ENCODE peak calls at places on chromosome 5, in six cellular contexts. One of them, this sample, is unnamed.

GRCh38 chr5:55821731-55822512 is 29.2 kb upstream of the IL31RA start:
- DNase-seq in K562: peak; percentile 8
- DNase-seq in GM12891: no peak
- DNase-seq in HepG2: no peak
- DNase-seq in GM12878: no peak
- DNase-seq in H1: peak; percentile 52
- DNase-seq in this sample: no peak

GRCh38 chr5:53730938-53731337 is 170.5 kb downstream of the NDUFS4 start:
- DNase-seq in K562: no peak
- DNase-seq in GM12891: no peak
- DNase-seq in HepG2: no peak
- DNase-seq in GM12878: no peak
- DNase-seq in H1: no peak
- DNase-seq in this sample: no peak

GRCh38 chr5:72550595-72550994 is 43.4 kb upstream of the ZNF366 start:
- DNase-seq in K562: no peak
- DNase-seq in GM12891: no peak
- DNase-seq in HepG2: no peak
- DNase-seq in GM12878: no peak
- DNase-seq in H1: no peak
- DNase-seq in this sample: no peak

GRCh38 chr5:74643160-74643562 is 2.6 kb upstream of the ENC1 start:
- DNase-seq in K562: no peak
- DNase-seq in GM12891: no peak
- DNase-seq in HepG2: peak; percentile 57
- DNase-seq in GM12878: no peak
- DNase-seq in H1: no peak
- DNase-seq in this sample: no peak

GRCh38 chr5:103273952-103274351 is 15.4 kb downstream of the MACIR start:
- DNase-seq in K562: no peak
- DNase-seq in GM12891: no peak
- DNase-seq in HepG2: no peak
- DNase-seq in GM12878: no peak
- DNase-seq in H1: no peak
- DNase-seq in this sample: no peak

GRCh38 chr5:35785601-35786085 is 71.0 kb upstream of the IL7R start:
- DNase-seq in K562: no peak
- DNase-seq in GM12891: no peak
- DNase-seq in HepG2: no peak
- DNase-seq in GM12878: no peak
- DNase-seq in H1: no peak
- DNase-seq in this sample: no peak

GRCh38 chr5:92777421-92777820 is 803.6 kb downstream of the NR2F1-AS1 start:
- DNase-seq in K562: no peak
- DNase-seq in GM12891: no peak
- DNase-seq in HepG2: peak; percentile 21
- DNase-seq in GM12878: no peak
- DNase-seq in H1: no peak
- DNase-seq in this sample: no peak

GRCh38 chr5:74201334-74202081 is 439.0 kb downstream of the ENC1 start:
- DNase-seq in K562: no peak
- DNase-seq in GM12891: no peak
- DNase-seq in HepG2: no peak
- DNase-seq in GM12878: peak; percentile 63
- DNase-seq in H1: no peak
- DNase-seq in this sample: no peak

GRCh38 chr5:61783481-61783880 is 451.4 kb downstream of the ZSWIM6 start:
- DNase-seq in K562: no peak
- DNase-seq in GM12891: no peak
- DNase-seq in HepG2: no peak
- DNase-seq in GM12878: no peak
- DNase-seq in H1: no peak
- DNase-seq in this sample: no peak

GRCh38 chr5:172833691-172834569 is at the start of gene ERGIC1:
- DNase-seq in K562: peak; percentile 94
- DNase-seq in GM12891: peak; percentile 79
- DNase-seq in HepG2: peak; percentile 64
- DNase-seq in GM12878: no peak
- DNase-seq in H1: peak; percentile 86
- DNase-seq in this sample: peak; percentile 83

GRCh38 chr5:172832383-172833315 is 1.4 kb upstream of the ERGIC1 start:
- DNase-seq in K562: no peak
- DNase-seq in GM12891: no peak
- DNase-seq in HepG2: no peak
- DNase-seq in GM12878: no peak
- DNase-seq in H1: no peak
- DNase-seq in this sample: no peak

GRCh38 chr5:172835246-172836030 is 1.4 kb downstream of the ERGIC1 start:
- DNase-seq in K562: no peak
- DNase-seq in GM12891: no peak
- DNase-seq in HepG2: no peak
- DNase-seq in GM12878: no peak
- DNase-seq in H1: no peak
- DNase-seq in this sample: no peak

GRCh38 chr5:172833372-172833690 is 720 bp upstream of the ERGIC1 start:
- DNase-seq in K562: no peak
- DNase-seq in GM12891: no peak
- DNase-seq in HepG2: no peak
- DNase-seq in GM12878: no peak
- DNase-seq in H1: no peak
- DNase-seq in this sample: no peak

DNA sequence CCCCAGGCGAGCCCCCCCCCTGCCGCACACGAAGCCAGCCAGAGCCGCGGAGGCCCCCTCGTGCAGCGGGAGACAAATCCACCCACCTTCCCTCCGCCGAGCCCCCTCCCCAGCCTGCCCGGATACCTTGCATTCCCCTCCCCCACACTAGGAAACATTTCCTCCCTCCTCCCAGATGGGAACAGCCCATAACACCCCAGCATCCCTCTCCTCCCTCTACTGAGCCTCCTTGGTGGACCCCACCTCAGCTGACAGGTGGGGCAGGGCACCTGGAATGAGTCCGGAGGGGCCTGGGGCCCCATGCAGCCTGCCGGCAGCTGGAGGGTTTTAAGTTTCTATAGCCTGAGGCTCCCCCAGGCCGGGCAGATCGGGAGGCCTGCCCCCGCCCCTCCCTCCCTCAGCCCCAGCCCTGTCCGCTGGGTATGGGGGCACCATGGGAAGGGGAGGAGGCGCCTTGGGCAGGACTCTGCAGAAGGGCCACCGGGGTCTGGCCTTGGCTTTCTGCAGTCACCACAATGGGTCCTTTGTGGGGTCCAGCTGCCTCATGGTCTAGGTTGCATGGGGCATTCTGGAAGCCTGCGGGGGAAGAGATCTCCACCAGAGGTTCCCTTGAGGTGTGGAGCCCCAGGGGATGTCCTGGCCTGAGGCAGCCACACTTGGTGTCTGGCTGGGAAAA is 657 bp downstream of the ERGIC1 start:
- DNase-seq in K562: no peak
- DNase-seq in GM12891: no peak
- DNase-seq in HepG2: peak; percentile 66
- DNase-seq in GM12878: no peak
- DNase-seq in H1: peak; percentile 69
- DNase-seq in this sample: no peak
- TF ChIP-seq POLR2A in K562: no peak
- TF ChIP-seq POLR2A in GM12891: no peak
- TF ChIP-seq POLR2A in HepG2: no peak
- TF ChIP-seq POLR2A in GM12878: no peak
- TF ChIP-seq POLR2A in H1: no peak
- TF ChIP-seq POLR2A in this sample: no peak

GRCh38 chr5:17019324-17019723 is 83.2 kb upstream of the MYO10 start:
- DNase-seq in K562: no peak
- DNase-seq in GM12891: no peak
- DNase-seq in HepG2: no peak
- DNase-seq in GM12878: no peak
- DNase-seq in H1: no peak
- DNase-seq in this sample: no peak

GRCh38 chr5:17021363-17021932 is 85.4 kb upstream of the MYO10 start:
- DNase-seq in K562: no peak
- DNase-seq in GM12891: no peak
- DNase-seq in HepG2: no peak
- DNase-seq in GM12878: no peak
- DNase-seq in H1: no peak
- DNase-seq in this sample: no peak

GRCh38 chr5:17020586-17021362 is 84.7 kb upstream of the MYO10 start:
- DNase-seq in K562: no peak
- DNase-seq in GM12891: no peak
- DNase-seq in HepG2: no peak
- DNase-seq in GM12878: no peak
- DNase-seq in H1: no peak
- DNase-seq in this sample: no peak

GRCh38 chr5:17022296-17022695 is 86.2 kb upstream of the MYO10 start:
- DNase-seq in K562: no peak
- DNase-seq in GM12891: no peak
- DNase-seq in HepG2: no peak
- DNase-seq in GM12878: no peak
- DNase-seq in H1: no peak
- DNase-seq in this sample: no peak

DNA sequence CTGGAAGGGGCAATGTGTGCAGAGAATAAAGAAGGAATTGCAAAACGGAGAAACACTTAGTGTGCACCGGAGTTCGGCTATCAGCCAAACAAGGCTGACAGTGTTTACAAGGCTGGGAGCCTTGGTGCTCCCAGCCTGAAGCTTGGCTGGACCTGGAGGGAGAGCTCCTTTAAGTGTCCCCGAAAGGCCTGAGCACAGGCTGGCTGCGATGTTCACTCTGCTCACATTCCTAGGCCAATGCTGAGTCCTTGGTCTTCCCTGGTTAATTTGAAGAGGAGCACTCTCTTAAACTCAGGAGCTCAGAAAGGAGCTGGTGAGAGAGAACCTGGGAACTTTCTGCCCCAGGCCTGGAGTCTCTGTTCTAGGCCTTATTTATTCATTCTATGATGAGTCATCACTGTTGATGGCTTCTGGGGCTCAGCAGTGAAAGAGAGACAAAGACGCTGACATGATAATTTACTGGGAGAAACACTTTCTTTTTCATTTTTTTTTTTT is 88.6 kb upstream of the MYO10 start:
- DNase-seq in K562: no peak
- DNase-seq in GM12891: no peak
- DNase-seq in HepG2: no peak
- DNase-seq in GM12878: no peak
- DNase-seq in H1: no peak
- DNase-seq in this sample: no peak
- TF ChIP-seq TAF1 in K562: no peak
- TF ChIP-seq TAF1 in GM12891: no peak
- TF ChIP-seq TAF1 in HepG2: no peak
- TF ChIP-seq TAF1 in GM12878: no peak
- TF ChIP-seq TAF1 in H1: no peak
- TF ChIP-seq TAF1 in this sample: no peak

DNA sequence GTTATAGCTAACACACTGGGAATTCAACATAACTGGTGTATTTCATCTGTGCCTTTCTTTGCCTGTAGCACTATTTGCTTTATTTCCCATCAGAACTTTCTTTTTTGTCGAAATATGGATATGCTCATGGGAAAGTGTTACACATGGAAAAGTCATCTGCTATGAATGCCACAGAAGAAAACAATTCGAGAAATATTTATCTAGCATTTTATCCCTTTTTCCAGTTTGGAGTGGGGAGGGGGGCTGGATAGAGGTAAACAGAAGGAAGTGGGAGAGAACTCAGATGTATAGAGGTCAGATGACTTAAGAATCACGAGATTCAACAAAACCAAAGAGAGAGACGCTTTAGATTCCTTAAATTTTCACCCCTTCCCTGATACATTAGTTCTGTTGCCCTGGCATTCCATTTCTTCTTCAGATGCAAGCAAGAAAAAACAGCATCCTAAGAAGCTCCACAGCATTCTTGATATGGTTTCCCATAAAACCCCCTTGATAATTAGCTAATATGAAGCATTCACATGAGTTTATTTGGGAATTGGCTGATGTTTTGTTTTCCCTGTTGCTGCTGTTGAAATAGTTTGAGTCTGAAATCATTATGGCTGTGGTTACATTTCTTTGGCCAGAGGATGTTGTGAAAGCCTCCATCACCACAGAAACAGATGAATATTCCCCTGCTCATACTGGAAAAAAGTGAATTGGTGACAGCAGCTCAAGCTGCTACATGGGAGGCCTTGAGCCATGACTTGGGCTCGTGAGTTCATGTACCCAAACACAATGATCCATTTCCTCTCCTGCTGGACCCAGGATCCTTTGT is 335.8 kb upstream of the DAB2 start:
- DNase-seq in K562: no peak
- DNase-seq in GM12891: no peak
- DNase-seq in HepG2: no peak
- DNase-seq in GM12878: no peak
- DNase-seq in H1: no peak
- DNase-seq in this sample: no peak
- TF ChIP-seq POLR2AphosphoS5 in K562: no peak
- TF ChIP-seq POLR2AphosphoS5 in GM12891: no peak
- TF ChIP-seq POLR2AphosphoS5 in HepG2: no peak
- TF ChIP-seq POLR2AphosphoS5 in GM12878: no peak
- TF ChIP-seq POLR2AphosphoS5 in H1: no peak
- TF ChIP-seq POLR2AphosphoS5 in this sample: no peak

DNA sequence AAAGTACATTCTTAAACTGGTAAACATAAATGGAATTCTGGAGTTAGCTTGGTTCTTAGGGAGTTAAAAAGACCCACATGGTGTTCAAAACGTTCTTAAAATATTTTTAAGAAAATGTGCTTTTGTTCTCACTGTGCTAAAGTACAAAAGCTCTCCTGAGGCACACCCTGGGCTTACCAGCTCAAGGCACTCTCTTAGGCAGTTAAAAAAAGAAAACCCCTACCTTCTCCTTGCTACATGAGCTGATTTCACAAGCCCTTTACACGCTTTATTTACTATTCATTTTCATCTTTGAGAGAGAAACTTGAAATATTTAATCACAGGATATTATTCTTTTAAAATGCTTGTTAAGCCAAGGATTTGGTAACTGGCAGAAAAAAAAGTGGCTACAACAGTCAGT is 723.3 kb upstream of the GRAMD2B start:
- DNase-seq in K562: no peak
- DNase-seq in GM12891: no peak
- DNase-seq in HepG2: no peak
- DNase-seq in GM12878: no peak
- DNase-seq in H1: no peak
- DNase-seq in this sample: no peak
- TF ChIP-seq POLR2A in K562: no peak
- TF ChIP-seq POLR2A in GM12891: no peak
- TF ChIP-seq POLR2A in HepG2: no peak
- TF ChIP-seq POLR2A in GM12878: no peak
- TF ChIP-seq POLR2A in H1: no peak
- TF ChIP-seq POLR2A in this sample: no peak

DNA sequence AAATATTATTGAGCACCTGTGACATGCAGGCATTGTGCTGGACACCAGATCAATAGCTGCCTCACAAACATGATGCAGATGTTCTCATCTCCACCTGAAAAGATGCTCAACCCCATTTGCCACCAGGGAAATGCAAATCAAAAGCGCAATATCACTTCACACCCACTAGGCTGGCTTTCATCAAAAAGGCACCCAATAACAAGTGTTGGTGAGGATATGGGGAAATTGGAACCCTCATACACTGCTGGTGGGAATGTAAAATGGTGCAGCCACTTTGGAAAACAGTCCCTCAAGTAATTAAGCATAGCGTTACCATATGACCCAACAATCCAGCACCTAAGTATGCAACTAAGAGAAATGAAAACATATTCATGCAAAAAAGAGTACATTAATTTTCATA is 24.7 kb downstream of the FGF1 start:
- DNase-seq in K562: no peak
- DNase-seq in GM12891: no peak
- DNase-seq in HepG2: no peak
- DNase-seq in GM12878: no peak
- DNase-seq in H1: no peak
- DNase-seq in this sample: no peak
- TF ChIP-seq TAF1 in K562: no peak
- TF ChIP-seq TAF1 in GM12891: no peak
- TF ChIP-seq TAF1 in HepG2: no peak
- TF ChIP-seq TAF1 in GM12878: no peak
- TF ChIP-seq TAF1 in H1: no peak
- TF ChIP-seq TAF1 in this sample: no peak

This sample was measured in GM12892.